ENCODE peak calls at places on chromosomes 7 and 10, in six cellular contexts. F, K, G, Q, N and E are unnamed samples.

GRCh38 chr7:133845005-133845404 is 282.1 kb upstream of the LRGUK start:
- DNase-seq in N (no peak), Q (no peak), G (no peak), F (no peak), K (no peak), E (no peak)

GRCh38 chr10:4111593-4111992 is 326.6 kb upstream of the KLF6 start:
- DNase-seq in G (no peak), K (no peak), Q (no peak), F (peak; percentile 76), N (no peak), E (no peak)

GRCh38 chr7:517848-518629 is 1.6 kb downstream of the PDGFA start:
- DNase-seq in K (no peak), Q (peak; percentile 52), F (peak; percentile 58), N (peak; percentile 82), G (peak; percentile 73), E (peak; percentile 62)

GRCh38 chr7:103574536-103574935 is 128.5 kb upstream of the SLC26A5 start:
- DNase-seq in N (no peak), K (no peak), F (no peak), G (no peak), Q (no peak), E (no peak)

GRCh38 chr7:55690-56248 is 136.6 kb upstream of the FAM20C start:
- DNase-seq in Q (no peak), N (no peak), K (peak; percentile 31), G (no peak), F (no peak), E (no peak)

GRCh38 chr7:158976468-158976848 is 120.1 kb downstream of the DYNC2I1 start:
- DNase-seq in Q (no peak), N (no peak), G (no peak), F (no peak), K (peak; percentile 39), E (no peak)

GRCh38 chr7:144776447-144776846 is 59.4 kb downstream of the TPK1 start:
- DNase-seq in K (no peak), G (no peak), N (no peak), F (no peak), Q (no peak), E (no peak)

GRCh38 chr7:66682350-66683093 is 53.8 kb downstream of the KCTD7 start:
- DNase-seq in K (no peak), F (peak; percentile 64), N (no peak), G (no peak), Q (peak; percentile 23), E (peak; percentile 36)

GRCh38 chr10:33422779-33423520 is 88.5 kb upstream of the NRP1 start:
- DNase-seq in F (no peak), N (no peak), Q (no peak), K (no peak), G (no peak), E (no peak)

GRCh38 chr10:51932530-51932929 is 233.1 kb upstream of the CSTF2T start:
- DNase-seq in F (no peak), Q (no peak), G (no peak), K (no peak), N (no peak), E (no peak)

GRCh38 chr10:14573666-14574261 is 200.9 kb downstream of the FAM107B start:
- DNase-seq in Q (peak; percentile 28), K (no peak), G (no peak), N (no peak), F (peak; percentile 82), E (no peak)

GRCh38 chr10:115171392-115171960 is 78.3 kb downstream of the ATRNL1 start:
- DNase-seq in Q (no peak), K (no peak), N (no peak), F (no peak), G (no peak), E (no peak)

GRCh38 chr10:27794157-27794556 is 48.5 kb upstream of the MKX start:
- DNase-seq in N (no peak), K (no peak), G (no peak), F (peak; percentile 5), Q (no peak), E (no peak)
- TF ChIP-seq CTCF in N (no peak), K (no peak), G (no peak), F (peak; percentile 27), Q (peak; percentile 50), E (no peak)

GRCh38 chr7:71238541-71238940 is 106.6 kb downstream of the GALNT17 start:
- DNase-seq in N (no peak), G (no peak), K (no peak), F (no peak), Q (no peak), E (no peak)
- H3K4me3 ChIP-seq in N (no peak overlapping the region), G (no peak overlapping the region), K (no peak overlapping the region), F (no peak overlapping the region), Q (no peak overlapping the region), E (no peak overlapping the region)

GRCh38 chr7:105423987-105424386 is 35.3 kb upstream of the SRPK2 start:
- DNase-seq in Q (no peak), K (no peak), G (no peak), F (no peak), N (no peak), E (no peak)

GRCh38 chr7:105426606-105427146 is 38.0 kb upstream of the SRPK2 start:
- DNase-seq in N (no peak), K (no peak), Q (no peak), G (no peak), F (no peak), E (no peak)

DNA sequence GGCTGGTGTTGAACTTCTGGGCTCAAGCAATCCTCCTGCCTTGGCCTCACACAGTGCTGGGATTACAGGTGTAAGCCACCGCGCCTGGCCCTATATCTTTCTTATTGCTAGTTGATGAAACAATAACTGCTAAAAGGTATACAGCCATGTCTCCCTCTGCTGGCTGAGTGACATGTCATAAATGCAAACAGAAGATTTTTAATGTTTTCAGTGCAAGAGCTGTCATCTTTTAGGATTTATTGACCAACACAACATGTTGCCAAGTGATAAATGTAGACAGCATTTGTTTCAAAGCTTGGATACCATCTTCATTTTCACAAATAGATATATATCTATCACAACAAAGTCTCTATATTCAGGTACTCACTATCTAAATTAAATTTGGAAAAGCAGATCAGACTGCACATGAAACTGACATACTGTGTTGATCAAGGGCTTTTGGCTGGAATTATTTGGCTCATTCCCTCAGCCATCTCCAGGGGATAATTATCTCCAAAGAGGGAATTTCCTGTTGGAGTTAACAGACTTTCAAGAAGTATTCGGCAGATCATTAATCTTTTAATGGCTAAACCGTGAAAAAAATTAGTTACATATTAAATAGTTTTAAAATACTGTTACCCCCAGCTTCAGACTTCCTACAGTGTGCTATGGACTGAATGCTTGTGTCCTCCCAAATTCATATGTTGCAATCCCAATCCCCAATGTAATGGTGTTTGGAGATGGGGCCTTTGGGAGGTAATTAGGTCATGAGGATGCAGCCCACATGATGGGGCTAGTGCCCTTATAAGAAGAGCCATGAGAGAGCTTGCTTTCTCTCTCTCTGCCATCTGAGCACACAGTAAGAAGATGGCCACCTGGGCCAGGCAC is 41.3 kb upstream of the SRPK2 start:
- DNase-seq in Q (peak; percentile 52), G (peak; percentile 9), K (peak; percentile 52), F (peak; percentile 47), N (peak; percentile 27), E (peak; percentile 35)
- TF ChIP-seq CTCF in Q (peak; percentile 62), G (peak; percentile 41), K (peak; percentile 32), F (peak; percentile 53), N (peak; percentile 39), E (peak; percentile 48)

GRCh38 chr7:87498893-87499292 is 23.4 kb upstream of the ABCB4 start:
- DNase-seq in G (no peak), F (no peak), N (no peak), K (no peak), Q (no peak), E (no peak)

GRCh38 chr7:87497482-87497881 is 22.0 kb upstream of the ABCB4 start:
- DNase-seq in G (no peak), F (no peak), Q (no peak), K (no peak), N (no peak), E (no peak)

GRCh38 chr7:87494454-87494853 is 19.0 kb upstream of the ABCB4 start:
- DNase-seq in F (no peak), Q (no peak), N (no peak), G (no peak), K (no peak), E (no peak)

GRCh38 chr7:87499494-87499893 is 24.0 kb upstream of the ABCB4 start:
- DNase-seq in F (no peak), K (no peak), G (no peak), Q (no peak), N (no peak), E (no peak)

GRCh38 chr7:87495366-87495765 is 19.9 kb upstream of the ABCB4 start:
- DNase-seq in G (no peak), Q (no peak), K (no peak), N (no peak), F (no peak), E (no peak)
- H3K4me3 ChIP-seq in G (no peak overlapping the region), Q (no peak overlapping the region), K (no peak overlapping the region), N (no peak overlapping the region), F (no peak overlapping the region), E (no peak overlapping the region)

GRCh38 chr7:92246363-92247101 is 758 bp downstream of the ANKIB1 start:
- DNase-seq in N (peak; percentile 24), K (peak; percentile 31), G (peak; percentile 19), F (peak; percentile 18), Q (no peak), E (no peak)

GRCh38 chr7:92250603-92251002 is 4.8 kb downstream of the ANKIB1 start:
- DNase-seq in K (no peak), F (no peak), G (no peak), N (no peak), Q (no peak), E (no peak)

GRCh38 chr7:92244803-92245486 is 769 bp downstream of the KRIT1 start:
- DNase-seq in N (no peak), Q (no peak), F (peak; percentile 7), G (no peak), K (no peak), E (no peak)

GRCh38 chr7:92242972-92243371 is 2.7 kb downstream of the KRIT1 start:
- DNase-seq in F (no peak), N (no peak), G (no peak), Q (no peak), K (no peak), E (no peak)

DNA sequence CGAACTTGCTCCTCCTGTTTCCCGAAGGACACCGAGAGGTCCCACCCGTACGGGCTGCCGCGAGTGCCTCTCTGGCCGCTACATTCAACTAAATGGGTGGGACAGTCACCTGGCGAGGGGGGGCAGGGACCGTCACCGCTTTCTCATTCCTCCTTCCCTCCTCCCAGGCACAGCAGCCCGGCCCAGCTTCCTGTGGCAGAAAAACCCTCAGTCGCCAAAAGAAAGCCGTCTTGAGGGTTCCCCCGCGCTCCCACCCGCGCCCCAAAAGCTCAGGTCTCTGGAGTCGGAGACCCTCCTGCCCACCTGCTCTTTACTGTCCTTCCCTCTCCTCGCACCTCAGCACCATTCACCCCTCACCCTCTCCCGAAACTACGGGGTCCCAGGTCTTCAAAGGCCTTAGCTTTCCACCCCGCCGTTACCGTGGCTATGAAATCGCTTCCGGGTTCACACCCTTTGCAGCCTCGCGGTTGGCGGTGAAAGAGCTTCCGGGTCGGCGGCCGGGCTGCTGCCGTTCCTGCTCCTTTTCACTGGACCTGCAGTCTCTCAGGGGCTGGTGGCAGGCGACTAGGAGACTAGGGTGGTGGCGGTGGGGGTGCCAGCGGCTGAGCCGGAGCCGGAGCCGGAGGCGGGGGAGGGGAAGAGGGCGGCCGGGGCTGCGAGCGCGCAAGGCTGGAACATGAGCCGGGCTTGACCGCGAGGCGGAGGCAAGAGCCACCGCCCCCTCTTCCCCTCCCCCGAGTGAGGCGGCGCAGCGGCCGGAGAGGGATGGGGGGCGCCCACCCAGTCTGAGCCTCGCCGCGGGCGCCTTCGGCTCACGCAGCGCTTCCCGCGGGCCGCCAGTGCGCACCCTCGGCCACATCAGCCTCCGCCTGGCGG is at the start of the genes ANKIB1 and KRIT1:
- DNase-seq in F (peak; percentile 67), N (peak; percentile 83), Q (peak; percentile 79), G (peak; percentile 91), K (peak; percentile 93), E (peak; percentile 92)
- TF ChIP-seq CTCF in F (no peak), N (peak; percentile 33), Q (peak; percentile 13), G (peak; percentile 27), K (peak; percentile 34), E (no peak)